ENCODE peak calls at places on chromosome 1, in nine cellular contexts. One of them, this sample, is unnamed.

GRCh38 chr1:181251001-181251712 is 162.7 kb downstream of the IER5 start:
- DNase-seq in ELR: peak
- DNase-seq in smooth muscle cell of the brain vasculature: no peak
- DNase-seq in upper lobe of left lung: no peak
- DNase-seq in stimulated activated CD4-positive, alpha-beta T cell treated with anti-CD3 and anti-CD28 coated beads, Interleukin-2, amount 100 ng/mL, for 4 hours: no peak
- DNase-seq in T-helper 1 cell: no peak
- DNase-seq in T47D: no peak
- DNase-seq in NCI-H1092: peak
- DNase-seq in HCT116: peak
- DNase-seq in this sample: peak

GRCh38 chr1:30383131-30383793 is 340.1 kb downstream of the MATN1 start:
- DNase-seq in T-helper 1 cell: no peak
- DNase-seq in NCI-H1092: no peak
- DNase-seq in smooth muscle cell of the brain vasculature: no peak
- DNase-seq in stimulated activated CD4-positive, alpha-beta T cell treated with anti-CD3 and anti-CD28 coated beads, Interleukin-2, amount 100 ng/mL, for 4 hours: no peak
- DNase-seq in T47D: no peak
- DNase-seq in upper lobe of left lung: peak
- DNase-seq in HCT116: no peak
- DNase-seq in ELR: no peak
- DNase-seq in this sample: no peak

GRCh38 chr1:186617860-186618780 is 62.1 kb downstream of the PTGS2 start:
- DNase-seq in ELR: peak
- DNase-seq in smooth muscle cell of the brain vasculature: no peak
- DNase-seq in T47D: peak
- DNase-seq in T-helper 1 cell: no peak
- DNase-seq in upper lobe of left lung: peak
- DNase-seq in HCT116: no peak
- DNase-seq in stimulated activated CD4-positive, alpha-beta T cell treated with anti-CD3 and anti-CD28 coated beads, Interleukin-2, amount 100 ng/mL, for 4 hours: no peak
- DNase-seq in NCI-H1092: no peak
- DNase-seq in this sample: peak

GRCh38 chr1:53376041-53376461 is 48.2 kb upstream of the LRP8 start:
- DNase-seq in smooth muscle cell of the brain vasculature: no peak
- DNase-seq in T47D: no peak
- DNase-seq in ELR: no peak
- DNase-seq in stimulated activated CD4-positive, alpha-beta T cell treated with anti-CD3 and anti-CD28 coated beads, Interleukin-2, amount 100 ng/mL, for 4 hours: no peak
- DNase-seq in NCI-H1092: no peak
- DNase-seq in T-helper 1 cell: no peak
- DNase-seq in upper lobe of left lung: peak
- DNase-seq in HCT116: no peak
- DNase-seq in this sample: no peak

GRCh38 chr1:245810181-245810727 is 655.5 kb downstream of the KIF26B start:
- DNase-seq in T47D: no peak
- DNase-seq in upper lobe of left lung: no peak
- DNase-seq in NCI-H1092: no peak
- DNase-seq in T-helper 1 cell: no peak
- DNase-seq in HCT116: no peak
- DNase-seq in ELR: peak
- DNase-seq in stimulated activated CD4-positive, alpha-beta T cell treated with anti-CD3 and anti-CD28 coated beads, Interleukin-2, amount 100 ng/mL, for 4 hours: no peak
- DNase-seq in smooth muscle cell of the brain vasculature: no peak
- DNase-seq in this sample: no peak

GRCh38 chr1:47795102-47795501 is 202.1 kb downstream of the TRABD2B start:
- DNase-seq in HCT116: no peak
- DNase-seq in upper lobe of left lung: no peak
- DNase-seq in smooth muscle cell of the brain vasculature: no peak
- DNase-seq in stimulated activated CD4-positive, alpha-beta T cell treated with anti-CD3 and anti-CD28 coated beads, Interleukin-2, amount 100 ng/mL, for 4 hours: no peak
- DNase-seq in T47D: no peak
- DNase-seq in T-helper 1 cell: no peak
- DNase-seq in ELR: no peak
- DNase-seq in NCI-H1092: no peak
- DNase-seq in this sample: no peak

GRCh38 chr1:1758692-1759455 is 19.4 kb downstream of the NADK start:
- DNase-seq in NCI-H1092: no peak
- DNase-seq in smooth muscle cell of the brain vasculature: no peak
- DNase-seq in stimulated activated CD4-positive, alpha-beta T cell treated with anti-CD3 and anti-CD28 coated beads, Interleukin-2, amount 100 ng/mL, for 4 hours: no peak
- DNase-seq in upper lobe of left lung: peak
- DNase-seq in T-helper 1 cell: no peak
- DNase-seq in HCT116: peak
- DNase-seq in ELR: no peak
- DNase-seq in T47D: peak
- DNase-seq in this sample: peak

GRCh38 chr1:21553116-21553926 is 44.1 kb downstream of the ALPL start:
- DNase-seq in T47D: no peak
- DNase-seq in NCI-H1092: no peak
- DNase-seq in upper lobe of left lung: no peak
- DNase-seq in HCT116: no peak
- DNase-seq in T-helper 1 cell: no peak
- DNase-seq in ELR: peak
- DNase-seq in smooth muscle cell of the brain vasculature: no peak
- DNase-seq in stimulated activated CD4-positive, alpha-beta T cell treated with anti-CD3 and anti-CD28 coated beads, Interleukin-2, amount 100 ng/mL, for 4 hours: no peak
- DNase-seq in this sample: no peak

GRCh38 chr1:209808059-209808494 is 2.1 kb upstream of the IRF6 start:
- DNase-seq in smooth muscle cell of the brain vasculature: peak
- DNase-seq in ELR: peak
- DNase-seq in upper lobe of left lung: no peak
- DNase-seq in HCT116: no peak
- DNase-seq in NCI-H1092: peak
- DNase-seq in T47D: no peak
- DNase-seq in T-helper 1 cell: no peak
- DNase-seq in stimulated activated CD4-positive, alpha-beta T cell treated with anti-CD3 and anti-CD28 coated beads, Interleukin-2, amount 100 ng/mL, for 4 hours: no peak
- DNase-seq in this sample: peak